ENCODE peak calls at places on chromosomes 6 and 20, in six cellular contexts. O is uterus; K is A549; W is CD8-positive, alpha-beta memory T cell; J is GM23248; I is tibial artery. V is an unnamed sample. For H3K9me3 and H3K4me1, the result is how much of the 10 kb centered on the place peaks cover.

GRCh38 chr20:62235001-62235776 is 3.1 kb upstream of the OSBPL2 start:
- DNase-seq in O (no peak), K (no peak), W (no peak), J (no peak), I (no peak), V (no peak)

GRCh38 chr6:102114402-102114801 is 720.9 kb downstream of the GRIK2 start:
- DNase-seq in O (no peak), K (no peak), W (no peak), J (no peak), I (no peak), V (no peak)

GRCh38 chr6:35694462-35694861 is 5.7 kb upstream of the FKBP5 start:
- DNase-seq in O (no peak), K (peak), W (no peak), J (peak), I (no peak), V (no peak)

GRCh38 chr20:57500941-57501340 is 24.0 kb downstream of the CTCFL start:
- DNase-seq in O (no peak), K (no peak), W (no peak), J (no peak), I (no peak), V (no peak)

GRCh38 chr20:59598625-59599310 is 5.6 kb upstream of the PHACTR3 start:
- DNase-seq in O (no peak), K (peak), W (no peak), J (peak), I (no peak), V (peak)

GRCh38 chr6:155389130-155389529 is 66.5 kb downstream of the NOX3 start:
- DNase-seq in O (no peak), K (no peak), W (no peak), J (peak), I (no peak), V (no peak)

GRCh38 chr6:134106702-134107101 is 54.3 kb upstream of the SLC2A12 start:
- DNase-seq in O (no peak), K (no peak), W (no peak), J (peak), I (no peak), V (no peak)

GRCh38 chr6:11292291-11292552 is 59.8 kb upstream of the NEDD9 start:
- DNase-seq in O (no peak), K (no peak), W (no peak), J (no peak), I (no peak), V (no peak)

GRCh38 chr20:603116-603640 is 6.9 kb downstream of the TCF15 start:
- DNase-seq in O (no peak), K (no peak), W (no peak), J (no peak), I (no peak), V (no peak)

GRCh38 chr6:4113623-4114022 is 21.8 kb downstream of the ECI2 start:
- DNase-seq in O (no peak), K (no peak), W (no peak), J (peak), I (no peak), V (no peak)

GRCh38 chr20:14986026-14986655 is 648.7 kb upstream of the FLRT3 start:
- DNase-seq in O (peak), K (peak), W (no peak), J (no peak), I (no peak), V (peak)

GRCh38 chr6:34664270-34664971 is 32.1 kb downstream of the ILRUN start:
- DNase-seq in O (no peak), K (no peak), W (no peak), J (peak), I (no peak), V (no peak)

GRCh38 chr6:43953256-43953655 is 174.0 kb downstream of the MRPL14 start:
- DNase-seq in O (no peak), K (no peak), W (no peak), J (no peak), I (no peak), V (no peak)

GRCh38 chr6:43985329-43985728 is 141.9 kb downstream of the MRPL14 start:
- DNase-seq in O (no peak), K (no peak), W (no peak), J (no peak), I (peak), V (peak)

GRCh38 chr6:307065-307814 is 15.0 kb downstream of the DUSP22 start:
- DNase-seq in O (no peak), K (no peak), W (no peak), J (no peak), I (peak), V (no peak)
- H3K9me3 ChIP-seq in O (under half), K (under half), W (under half), J (under half), I (under half), V (under half)

GRCh38 chr6:129500958-129501381 is 209.0 kb downstream of the ARHGAP18 start:
- DNase-seq in O (no peak), K (peak), W (no peak), J (peak), I (no peak), V (no peak)

GRCh38 chr6:129501401-129502051 is 208.5 kb downstream of the ARHGAP18 start:
- DNase-seq in O (peak), K (no peak), W (no peak), J (peak), I (peak), V (peak)

GRCh38 chr6:129499871-129500219 is 210.1 kb downstream of the ARHGAP18 start:
- DNase-seq in O (no peak), K (no peak), W (no peak), J (no peak), I (no peak), V (no peak)

GRCh38 chr6:129498950-129499870 is 210.8 kb downstream of the ARHGAP18 start:
- DNase-seq in O (no peak), K (peak), W (no peak), J (peak), I (peak), V (no peak)

DNA sequence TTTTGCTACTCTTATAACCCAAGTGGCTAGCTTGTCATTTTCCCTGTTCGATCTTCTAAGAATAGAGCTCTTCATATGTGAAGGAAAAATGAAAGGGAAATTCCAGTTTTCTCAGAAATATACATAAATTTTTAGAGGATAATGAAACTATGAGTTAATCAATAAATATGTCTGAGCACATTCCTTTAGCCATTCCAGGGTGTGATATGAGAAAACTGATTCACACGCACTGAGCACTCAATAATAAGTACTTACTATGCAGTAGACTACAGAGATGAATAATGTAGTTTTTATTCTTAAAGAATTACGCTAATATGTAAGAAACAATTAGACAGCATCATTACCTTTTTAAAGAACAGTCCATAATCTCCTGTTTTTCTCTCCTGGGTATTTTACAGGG is 207.7 kb downstream of the ARHGAP18 start:
- DNase-seq in O (no peak), K (no peak), W (no peak), J (no peak), I (no peak), V (no peak)
- H3K4me1 ChIP-seq in O (under half), K (under half), W (under half), J (under half), I (under half), V (under half)

GRCh38 chr20:25254571-25254970 is 6.7 kb downstream of the PYGB start:
- DNase-seq in O (no peak), K (no peak), W (no peak), J (no peak), I (no peak), V (no peak)

GRCh38 chr20:25257756-25258462 is 10.0 kb downstream of the PYGB start:
- DNase-seq in O (no peak), K (no peak), W (no peak), J (no peak), I (no peak), V (no peak)

GRCh38 chr20:25257130-25257529 is 9.2 kb downstream of the PYGB start:
- DNase-seq in O (no peak), K (no peak), W (no peak), J (no peak), I (no peak), V (no peak)

GRCh38 chr20:25254986-25255680 is 7.2 kb downstream of the PYGB start:
- DNase-seq in O (no peak), K (no peak), W (no peak), J (peak), I (peak), V (no peak)

DNA sequence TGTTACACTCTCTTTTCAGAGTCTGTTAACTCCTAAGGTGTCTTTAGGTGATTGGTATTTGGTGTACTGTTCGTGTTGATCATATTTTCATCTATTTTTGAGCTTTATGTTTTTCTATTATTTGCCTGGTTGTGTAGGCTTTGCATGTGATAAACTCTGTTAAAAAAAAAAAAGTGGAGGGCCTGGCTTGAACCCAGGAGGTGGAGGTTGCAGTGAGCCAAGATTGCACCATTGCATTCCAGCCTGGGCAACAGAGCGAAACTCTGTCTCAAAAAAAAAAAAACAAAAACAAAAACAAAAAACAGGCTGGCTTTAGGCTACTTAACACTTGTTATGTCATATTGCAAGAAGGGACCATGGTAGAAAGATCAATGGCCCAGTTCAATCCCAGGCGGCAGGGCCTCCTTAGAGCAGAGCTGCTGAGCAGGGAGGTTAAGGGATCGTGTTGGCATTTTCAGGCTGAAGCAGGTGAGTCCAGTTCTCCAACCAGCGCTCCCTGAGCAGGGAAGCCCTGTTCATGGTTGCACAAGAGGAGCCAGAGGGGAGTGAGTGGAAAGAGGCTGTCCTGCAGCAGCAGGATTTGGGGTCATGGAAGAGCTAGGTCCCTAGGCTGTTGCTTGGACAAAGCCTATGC is 8.5 kb downstream of the PYGB start:
- DNase-seq in O (no peak), K (no peak), W (no peak), J (peak), I (no peak), V (no peak)
- H3K4me3 ChIP-seq in O (no peak), K (no peak), W (no peak), J (no peak), I (no peak), V (no peak)

DNA sequence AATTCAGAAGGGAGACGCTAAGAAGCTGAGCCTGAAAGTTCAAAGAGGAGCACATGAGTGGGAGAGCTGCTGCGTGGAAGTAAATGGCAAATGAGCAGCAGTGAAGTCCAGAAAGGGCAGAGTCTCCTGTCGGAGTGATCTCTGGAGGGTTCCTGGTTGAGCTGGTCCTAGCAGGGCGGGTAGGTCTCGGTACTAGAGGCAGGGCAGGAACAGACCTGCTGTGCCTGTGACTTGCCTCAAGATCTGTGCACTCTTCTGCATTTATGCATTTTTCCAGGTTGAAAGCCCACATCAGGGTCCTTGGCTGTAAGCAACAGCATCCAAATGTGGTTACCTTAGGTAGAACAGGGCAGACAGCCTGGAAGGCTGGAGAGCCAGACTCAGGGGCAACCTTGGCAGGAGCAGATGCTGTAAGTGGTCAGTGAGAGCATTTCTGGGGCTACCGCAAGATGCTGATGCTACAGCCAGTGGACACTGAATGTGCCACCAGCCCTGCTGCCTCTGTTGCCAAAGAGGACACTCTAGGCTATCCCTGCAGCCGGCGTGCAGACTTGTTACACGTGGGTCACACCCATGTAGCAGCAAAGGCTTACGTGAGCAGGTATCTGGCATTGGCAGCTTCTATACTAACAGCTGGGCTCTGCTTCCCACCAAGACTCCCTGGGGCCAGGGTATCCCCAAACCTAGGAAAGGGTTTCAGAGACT is 8.4 kb downstream of the DUSP22 start:
- DNase-seq in O (no peak), K (no peak), W (no peak), J (no peak), I (no peak), V (no peak)
- H3K9me3 ChIP-seq in O (under half), K (under half), W (under half), J (under half), I (under half), V (under half)

GRCh38 chr20:31836853-31837608 is 8.4 kb downstream of the FOXS1 start:
- DNase-seq in O (no peak), K (no peak), W (no peak), J (peak), I (no peak), V (no peak)

GRCh38 chr20:31833931-31834521 is 11.4 kb downstream of the FOXS1 start:
- DNase-seq in O (no peak), K (no peak), W (no peak), J (no peak), I (no peak), V (no peak)

GRCh38 chr20:31835977-31836852 is 9.2 kb downstream of the FOXS1 start:
- DNase-seq in O (peak), K (peak), W (no peak), J (peak), I (peak), V (peak)

GRCh38 chr20:31833130-31833930 is 12.1 kb downstream of the FOXS1 start:
- DNase-seq in O (peak), K (peak), W (peak), J (peak), I (peak), V (peak)

DNA sequence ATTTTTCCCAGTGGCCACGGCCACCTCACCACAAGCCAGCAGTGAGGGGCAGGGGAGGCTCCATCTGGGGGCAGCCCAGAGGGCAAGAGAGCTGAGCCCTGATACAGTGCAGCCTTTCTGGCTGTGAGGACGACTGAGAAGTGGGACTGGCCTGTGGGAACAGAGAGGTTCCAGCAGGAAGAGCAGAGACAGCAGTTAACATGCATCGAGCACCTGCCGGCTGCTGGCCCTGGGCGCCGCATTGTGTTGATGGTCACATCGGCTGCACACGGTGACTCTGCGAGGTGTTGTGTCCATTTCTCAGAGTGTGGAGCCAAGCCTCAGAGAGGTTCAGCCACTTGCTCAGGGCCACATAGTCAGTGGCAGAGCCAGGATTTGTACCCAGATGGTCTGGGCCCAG is 9.8 kb downstream of the FOXS1 start:
- DNase-seq in O (no peak), K (no peak), W (no peak), J (no peak), I (no peak), V (no peak)
- H3K4me1 ChIP-seq in O (under half), K (half or more), W (under half), J (under half), I (half or more), V (under half)

V was measured in Caco-2.